ENCODE peak calls at places on chromosome 2, in nine cellular contexts. U is EL; V is naive thymus-derived CD8-positive, alpha-beta T cell; Q is HT1080; W is stimulated activated CD4-positive, alpha-beta T cell treated with anti-CD3 and anti-CD28 coated beads, TNF-alpha, amount 100 ng/mL, for 48 hours; K is skeletal muscle cell; Y is A549; F is heart left ventricle; N is activated CD8-positive, alpha-beta T cell treated with anti-CD3 and anti-CD28 coated beads for 36 hours. C is an unnamed sample.

GRCh38 chr2:134320930-134321329 is 67.1 kb downstream of the MGAT5 start:
- DNase-seq in U (no peak), V (peak), Q (no peak), W (no peak), K (no peak), Y (no peak), F (no peak), N (peak), C (no peak)

GRCh38 chr2:22879009-22879863 is 505.7 kb upstream of the KLHL29 start:
- DNase-seq in U (no peak), V (no peak), Q (peak), W (no peak), K (no peak), Y (no peak), F (no peak), N (no peak), C (no peak)

GRCh38 chr2:238912228-238912915 is 64.5 kb downstream of the TWIST2 start:
- DNase-seq in U (no peak), V (no peak), Q (no peak), W (no peak), K (no peak), Y (no peak), F (no peak), N (no peak), C (no peak)

GRCh38 chr2:43300781-43301586 is 74.6 kb upstream of the ZFP36L2 start:
- DNase-seq in U (no peak), V (no peak), Q (no peak), W (no peak), K (no peak), Y (no peak), F (no peak), N (no peak), C (no peak)

GRCh38 chr2:172967036-172967982 is 108.3 kb upstream of the MAP3K20 start:
- DNase-seq in U (no peak), V (no peak), Q (no peak), W (no peak), K (no peak), Y (no peak), F (no peak), N (no peak), C (no peak)

GRCh38 chr2:219038600-219038999 is 2.7 kb downstream of the CFAP65 start:
- DNase-seq in U (no peak), V (no peak), Q (no peak), W (no peak), K (no peak), Y (no peak), F (no peak), N (no peak), C (no peak)

GRCh38 chr2:236715077-236715476 is 145.5 kb downstream of the ACKR3 start:
- DNase-seq in U (no peak), V (no peak), Q (no peak), W (no peak), K (no peak), Y (no peak), F (no peak), N (no peak), C (no peak)

GRCh38 chr2:120346667-120347358 is 877 bp downstream of the INHBB start:
- DNase-seq in U (peak), V (no peak), Q (no peak), W (no peak), K (peak), Y (peak), F (no peak), N (peak), C (no peak)

GRCh38 chr2:71544919-71545571 is 91.7 kb downstream of the DYSF start:
- DNase-seq in U (no peak), V (peak), Q (no peak), W (no peak), K (no peak), Y (no peak), F (peak), N (no peak), C (no peak)

GRCh38 chr2:141021109-141021508 is 1109.7 kb downstream of the LRP1B start:
- DNase-seq in U (peak), V (no peak), Q (peak), W (no peak), K (peak), Y (no peak), F (no peak), N (no peak), C (peak)

GRCh38 chr2:32622570-32623310 is 5.1 kb upstream of the TTC27 start:
- DNase-seq in U (no peak), V (no peak), Q (no peak), W (no peak), K (no peak), Y (no peak), F (no peak), N (no peak), C (no peak)

GRCh38 chr2:19767876-19768275 is 133.9 kb downstream of the TTC32 start:
- DNase-seq in U (peak), V (no peak), Q (no peak), W (no peak), K (no peak), Y (no peak), F (no peak), N (no peak), C (peak)

GRCh38 chr2:137846993-137847392 is 117.3 kb upstream of the HNMT start:
- DNase-seq in U (no peak), V (no peak), Q (no peak), W (no peak), K (no peak), Y (no peak), F (no peak), N (no peak), C (no peak)

GRCh38 chr2:148513425-148513824 is 131.1 kb upstream of the EPC2 start:
- DNase-seq in U (no peak), V (no peak), Q (no peak), W (no peak), K (no peak), Y (no peak), F (no peak), N (no peak), C (no peak)

GRCh38 chr2:19140463-19141208 is 217.8 kb downstream of the OSR1 start:
- DNase-seq in U (peak), V (no peak), Q (peak), W (no peak), K (peak), Y (peak), F (no peak), N (no peak), C (peak)

GRCh38 chr2:43522177-43522576 is 73.7 kb downstream of the THADA start:
- DNase-seq in U (no peak), V (no peak), Q (no peak), W (no peak), K (no peak), Y (no peak), F (no peak), N (no peak), C (no peak)

GRCh38 chr2:190841707-190842505 is 38.7 kb upstream of the GLS start:
- DNase-seq in U (peak), V (no peak), Q (no peak), W (no peak), K (no peak), Y (peak), F (no peak), N (peak), C (peak)

GRCh38 chr2:181074457-181074856 is 94.1 kb downstream of the UBE2E3 start:
- DNase-seq in U (peak), V (no peak), Q (peak), W (no peak), K (no peak), Y (no peak), F (peak), N (no peak), C (no peak)

GRCh38 chr2:73856214-73856613 is 27.5 kb downstream of the STAMBP start:
- DNase-seq in U (peak), V (no peak), Q (peak), W (no peak), K (peak), Y (no peak), F (no peak), N (no peak), C (peak)

GRCh38 chr2:142687075-142687474 is 190.4 kb upstream of the KYNU start:
- DNase-seq in U (no peak), V (no peak), Q (no peak), W (no peak), K (no peak), Y (no peak), F (no peak), N (no peak), C (no peak)

GRCh38 chr2:25378731-25379490 is 37.2 kb upstream of the DNMT3A start:
- DNase-seq in U (peak), V (no peak), Q (peak), W (no peak), K (no peak), Y (no peak), F (no peak), N (no peak), C (no peak)

GRCh38 chr2:168307379-168307778 is 60.0 kb upstream of the STK39 start:
- DNase-seq in U (no peak), V (no peak), Q (no peak), W (no peak), K (no peak), Y (no peak), F (no peak), N (no peak), C (no peak)

GRCh38 chr2:206154197-206154596 is 5.0 kb downstream of the NDUFS1 start:
- DNase-seq in U (no peak), V (no peak), Q (no peak), W (no peak), K (no peak), Y (peak), F (no peak), N (no peak), C (no peak)

GRCh38 chr2:152466925-152467676 is 132.1 kb downstream of the FMNL2 start:
- DNase-seq in U (peak), V (no peak), Q (no peak), W (no peak), K (peak), Y (no peak), F (no peak), N (no peak), C (no peak)

GRCh38 chr2:229731363-229731762 is 17.0 kb upstream of the DNER start:
- DNase-seq in U (no peak), V (no peak), Q (no peak), W (no peak), K (no peak), Y (no peak), F (no peak), N (no peak), C (no peak)

GRCh38 chr2:127397568-127398238 is 9.9 kb upstream of the MAP3K2 start:
- DNase-seq in U (no peak), V (no peak), Q (no peak), W (no peak), K (no peak), Y (no peak), F (no peak), N (no peak), C (no peak)

GRCh38 chr2:145689277-145689676 is 1169.4 kb upstream of the ZEB2 start:
- DNase-seq in U (no peak), V (no peak), Q (no peak), W (no peak), K (no peak), Y (no peak), F (no peak), N (no peak), C (no peak)

GRCh38 chr2:65045651-65046050 is 10.6 kb upstream of the CEP68 start:
- DNase-seq in U (peak), V (no peak), Q (peak), W (no peak), K (no peak), Y (no peak), F (no peak), N (no peak), C (peak)

GRCh38 chr2:26035110-26035728 is 1.3 kb downstream of the RAB10 start:
- DNase-seq in U (peak), V (no peak), Q (no peak), W (no peak), K (no peak), Y (no peak), F (no peak), N (peak), C (peak)

GRCh38 chr2:40955635-40956034 is 503.7 kb upstream of the SLC8A1 start:
- DNase-seq in U (no peak), V (no peak), Q (no peak), W (no peak), K (no peak), Y (no peak), F (no peak), N (no peak), C (no peak)

GRCh38 chr2:75562513-75562864 is 1.8 kb upstream of the EVA1A start:
- DNase-seq in U (peak), V (no peak), Q (no peak), W (no peak), K (no peak), Y (no peak), F (no peak), N (no peak), C (no peak)

GRCh38 chr2:51662187-51662586 is 630.3 kb upstream of the NRXN1 start:
- DNase-seq in U (no peak), V (no peak), Q (no peak), W (no peak), K (no peak), Y (no peak), F (no peak), N (no peak), C (no peak)

GRCh38 chr2:127061377-127062273 is 45.3 kb downstream of the BIN1 start:
- DNase-seq in U (peak), V (no peak), Q (peak), W (no peak), K (no peak), Y (no peak), F (peak), N (no peak), C (no peak)

GRCh38 chr2:204479557-204479956 is 65.7 kb upstream of the PARD3B start:
- DNase-seq in U (peak), V (no peak), Q (peak), W (no peak), K (no peak), Y (peak), F (no peak), N (peak), C (peak)

GRCh38 chr2:171147081-171147480 is 13.6 kb downstream of the TLK1 start:
- DNase-seq in U (no peak), V (no peak), Q (no peak), W (no peak), K (no peak), Y (no peak), F (no peak), N (no peak), C (no peak)

GRCh38 chr2:63856302-63856600 is 14.6 kb downstream of the UGP2 start:
- DNase-seq in U (no peak), V (peak), Q (no peak), W (peak), K (no peak), Y (no peak), F (no peak), N (peak), C (no peak)